ENCODE peak calls at places on chromosomes 2 and 18, in ten cellular contexts. A, U, C, N, R, K, B, O, M and S are unnamed samples.

GRCh38 chr2:226683196-226683595 is 116.4 kb downstream of the IRS1 start:
- DNase-seq in K (no peak), C (no peak), B (no peak), N (no peak), R (no peak), U (no peak), A (peak), M (no peak), O (no peak), S (no peak)

GRCh38 chr2:10501980-10502802 is 54.1 kb upstream of the ODC1 start:
- DNase-seq in U (no peak), A (no peak), N (no peak), C (peak), R (no peak), M (no peak), B (no peak), O (no peak), K (no peak), S (no peak)

GRCh38 chr2:150485114-150485870 is 2.2 kb downstream of the RND3 start:
- DNase-seq in N (peak), B (peak), O (peak), R (peak), A (peak), M (peak), K (peak), C (peak), U (no peak), S (no peak)

GRCh38 chr2:237096911-237097310 is 11.2 kb downstream of the COPS8 start:
- DNase-seq in A (peak), M (no peak), U (no peak), C (no peak), K (no peak), R (no peak), N (no peak), O (no peak), B (no peak), S (no peak)

GRCh38 chr2:156753766-156754165 is 317.6 kb downstream of the GPD2 start:
- DNase-seq in R (no peak), K (no peak), C (no peak), N (no peak), U (no peak), A (no peak), O (no peak), B (no peak), M (no peak), S (no peak)

GRCh38 chr18:61127714-61128485 is 205.3 kb upstream of the CDH20 start:
- DNase-seq in U (no peak), K (no peak), B (no peak), C (no peak), M (peak), O (no peak), A (no peak), N (no peak), R (no peak), S (no peak)

GRCh38 chr2:9106338-9107167 is 100.1 kb upstream of the ASAP2 start:
- DNase-seq in K (no peak), N (no peak), M (peak), A (no peak), O (no peak), U (no peak), C (no peak), R (no peak), B (no peak), S (no peak)

GRCh38 chr2:168734199-168734746 is 68.2 kb upstream of the NOSTRIN start:
- DNase-seq in N (no peak), R (no peak), U (no peak), B (no peak), K (no peak), M (no peak), O (no peak), A (no peak), C (no peak), S (no peak)

GRCh38 chr2:9205963-9206948 is at the start of gene ASAP2:
- DNase-seq in B (peak), U (peak), A (peak), N (peak), O (peak), M (peak), K (peak), R (peak), C (peak), S (peak)

GRCh38 chr2:191351921-191352320 is 106.7 kb downstream of the MYO1B start:
- DNase-seq in K (no peak), N (no peak), C (no peak), A (peak), M (no peak), B (no peak), R (no peak), O (no peak), U (no peak), S (no peak)

GRCh38 chr18:62518460-62519375 is 4.1 kb upstream of the ZCCHC2 start:
- DNase-seq in O (no peak), K (no peak), A (no peak), N (no peak), M (no peak), C (no peak), U (no peak), B (no peak), R (no peak), S (no peak)

GRCh38 chr2:70111752-70112591 is 24.7 kb downstream of the PCBP1 start:
- DNase-seq in O (no peak), B (no peak), M (no peak), N (no peak), C (no peak), K (no peak), R (no peak), A (no peak), U (no peak), S (no peak)

GRCh38 chr2:238573065-238573778 is 146.5 kb downstream of the ASB1 start:
- DNase-seq in N (peak), R (no peak), M (no peak), U (peak), C (no peak), A (peak), K (no peak), B (no peak), O (peak), S (peak)

GRCh38 chr2:242017086-242017485 is 147.6 kb downstream of the RTP5 start:
- DNase-seq in O (no peak), B (no peak), A (no peak), K (no peak), C (peak), M (no peak), N (no peak), U (no peak), R (no peak), S (no peak)

GRCh38 chr18:68429809-68430208 is 285.1 kb downstream of the TMX3 start:
- DNase-seq in R (no peak), O (no peak), M (no peak), C (no peak), N (no peak), A (peak), U (no peak), B (no peak), K (no peak), S (no peak)

GRCh38 chr2:172088245-172089004 is 3.1 kb downstream of the DLX1 start:
- DNase-seq in R (no peak), U (no peak), O (no peak), M (no peak), C (no peak), N (no peak), K (peak), B (peak), A (no peak), S (no peak)

GRCh38 chr2:175620035-175620434 is 382.0 kb downstream of the LNPK start:
- DNase-seq in K (no peak), U (no peak), A (no peak), M (no peak), O (no peak), C (no peak), B (no peak), R (no peak), N (no peak), S (no peak)

GRCh38 chr2:16030206-16031054 is 90.1 kb downstream of the MYCN start:
- DNase-seq in K (peak), B (peak), R (no peak), U (no peak), A (no peak), O (no peak), C (no peak), M (no peak), N (no peak), S (no peak)

GRCh38 chr2:169184074-169184473 is 114.7 kb downstream of the DHRS9 start:
- DNase-seq in C (no peak), M (no peak), O (no peak), R (no peak), B (no peak), N (no peak), A (no peak), K (no peak), U (peak), S (no peak)

GRCh38 chr2:203022751-203023150 is 8.1 kb downstream of the NBEAL1 start:
- DNase-seq in O (no peak), M (no peak), K (no peak), N (no peak), B (no peak), U (no peak), C (no peak), A (no peak), R (no peak), S (no peak)

GRCh38 chr18:23094411-23095165 is 40.7 kb upstream of the CABLES1 start:
- DNase-seq in N (no peak), K (no peak), U (no peak), B (peak), R (no peak), M (no peak), C (no peak), A (no peak), O (no peak), S (no peak)

GRCh38 chr2:20516646-20517341 is 69.9 kb downstream of the RHOB start:
- DNase-seq in R (no peak), A (peak), O (no peak), K (no peak), U (no peak), C (no peak), M (no peak), B (no peak), N (no peak), S (no peak)

GRCh38 chr2:121076885-121077549 is 208.0 kb downstream of the TFCP2L1 start:
- DNase-seq in C (peak), R (peak), M (peak), O (peak), N (peak), U (peak), A (peak), B (peak), K (peak), S (peak)

GRCh38 chr18:13395577-13395976 is 177.0 kb downstream of the LDLRAD4 start:
- DNase-seq in U (no peak), A (no peak), B (no peak), K (no peak), R (no peak), O (no peak), M (no peak), N (no peak), C (no peak), S (no peak)

GRCh38 chr2:221753401-221753800 is 181.3 kb upstream of the EPHA4 start:
- DNase-seq in K (no peak), B (no peak), R (no peak), N (no peak), C (no peak), A (no peak), U (no peak), O (no peak), M (no peak), S (no peak)

GRCh38 chr2:224971214-224971613 is 71.1 kb downstream of the DOCK10 start:
- DNase-seq in O (no peak), R (no peak), N (no peak), B (no peak), U (no peak), K (no peak), M (peak), C (no peak), A (no peak), S (no peak)

GRCh38 chr2:170845343-170845742 is 28.7 kb downstream of the GAD1 start:
- DNase-seq in C (no peak), A (no peak), N (peak), M (no peak), K (no peak), R (no peak), U (no peak), B (no peak), O (peak), S (peak)

GRCh38 chr2:55231546-55232083 is 478 bp downstream of the CLHC1 start:
- DNase-seq in K (no peak), R (no peak), B (no peak), M (no peak), A (peak), U (peak), O (no peak), N (no peak), C (peak), S (no peak)

GRCh38 chr2:64243081-64244048 is 99.1 kb upstream of the PELI1 start:
- DNase-seq in B (no peak), O (no peak), N (no peak), C (no peak), U (no peak), A (no peak), R (no peak), K (no peak), M (no peak), S (no peak)

GRCh38 chr18:58054041-58054733 is 10.2 kb downstream of the NEDD4L start:
- DNase-seq in K (no peak), U (no peak), R (no peak), O (no peak), B (no peak), N (peak), C (no peak), M (no peak), A (peak), S (no peak)

GRCh38 chr2:106523980-106524665 is 37.0 kb downstream of the CD8B2 start:
- DNase-seq in A (no peak), K (no peak), C (no peak), M (no peak), N (no peak), O (no peak), R (no peak), U (no peak), B (no peak), S (no peak)

GRCh38 chr18:812673-813404 is 797 bp upstream of the YES1 start:
- DNase-seq in M (peak), K (no peak), U (no peak), O (peak), C (peak), R (peak), N (peak), A (peak), B (no peak), S (peak)

GRCh38 chr2:30686000-30686399 is 121.2 kb downstream of the CAPN13 start:
- DNase-seq in B (peak), A (no peak), R (no peak), M (no peak), K (no peak), U (no peak), C (no peak), N (peak), O (no peak), S (no peak)

GRCh38 chr2:1747065-1747941 is 3.0 kb upstream of the PXDN start:
- DNase-seq in U (no peak), K (no peak), R (no peak), C (no peak), N (no peak), B (no peak), A (no peak), O (no peak), M (no peak), S (no peak)

GRCh38 chr2:241309684-241310117 is 5.8 kb downstream of the HDLBP start:
- DNase-seq in A (peak), R (peak), C (peak), B (no peak), O (no peak), K (no peak), U (no peak), N (no peak), M (no peak), S (peak)

GRCh38 chr18:42107287-42108045 is 152.4 kb downstream of the PIK3C3 start:
- DNase-seq in K (no peak), U (no peak), O (no peak), M (no peak), C (no peak), B (no peak), N (no peak), R (no peak), A (no peak), S (no peak)

GRCh38 chr2:174717273-174717672 is 47.0 kb downstream of the CHRNA1 start:
- DNase-seq in M (no peak), O (no peak), A (peak), U (no peak), N (no peak), B (no peak), K (no peak), R (peak), C (no peak), S (peak)

GRCh38 chr18:59928201-59928600 is 28.4 kb downstream of the PMAIP1 start:
- DNase-seq in M (no peak), A (no peak), N (no peak), U (no peak), O (no peak), C (no peak), K (no peak), B (no peak), R (no peak), S (no peak)

GRCh38 chr2:45112750-45113149 is 103.5 kb upstream of the SIX2 start:
- DNase-seq in U (no peak), K (no peak), M (no peak), B (no peak), O (no peak), R (no peak), C (no peak), A (no peak), N (no peak), S (no peak)